ENCODE peak calls at places on chromosomes 11 and 22, in seven cellular contexts. E is heart right ventricle; S is thoracic aorta; K is coronary artery; J is heart left ventricle; V is effector memory CD4-positive, alpha-beta T cell; G is CD8-positive, alpha-beta T cell. T is an unnamed sample.

GRCh38 chr22:46348099-46348695 is 12.7 kb downstream of the TRMU start:
- DNase-seq in E (no peak), S (no peak), K (no peak), J (no peak), V (no peak), G (no peak), T (no peak)

GRCh38 chr22:45008853-45009751 is 703 bp downstream of the PHF21B start:
- DNase-seq in E (no peak), S (no peak), K (no peak), J (no peak), V (no peak), G (no peak), T (no peak)

GRCh38 chr11:69270929-69271328 is 23.0 kb upstream of the MYEOV start:
- DNase-seq in E (no peak), S (no peak), K (no peak), J (no peak), V (no peak), G (no peak), T (no peak)

GRCh38 chr11:64165482-64165841 is 451 bp downstream of the MACROD1 start:
- DNase-seq in E (peak), S (no peak), K (no peak), J (peak), V (no peak), G (no peak), T (no peak)

GRCh38 chr11:29161216-29161615 is 855.6 kb downstream of the KCNA4 start:
- DNase-seq in E (no peak), S (no peak), K (no peak), J (no peak), V (no peak), G (no peak), T (no peak)

GRCh38 chr11:83124631-83125424 is 32.1 kb upstream of the PCF11 start:
- DNase-seq in E (no peak), S (no peak), K (no peak), J (no peak), V (no peak), G (no peak), T (no peak)

GRCh38 chr11:13759050-13759449 is 90.6 kb downstream of the FAR1 start:
- DNase-seq in E (no peak), S (no peak), K (no peak), J (no peak), V (no peak), G (no peak), T (no peak)

GRCh38 chr11:70696076-70696475 is 297.7 kb downstream of the CTTN start:
- DNase-seq in E (no peak), S (no peak), K (no peak), J (no peak), V (no peak), G (no peak), T (no peak)

GRCh38 chr11:124740277-124740882 is 638 bp downstream of the NRGN start:
- DNase-seq in E (peak), S (no peak), K (no peak), J (peak), V (peak), G (peak), T (no peak)

GRCh38 chr11:116169776-116170175 is 603.0 kb downstream of the BUD13 start:
- DNase-seq in E (no peak), S (no peak), K (no peak), J (no peak), V (no peak), G (no peak), T (no peak)

GRCh38 chr11:131875611-131876010 is 505.2 kb downstream of the NTM start:
- DNase-seq in E (no peak), S (no peak), K (no peak), J (no peak), V (no peak), G (no peak), T (no peak)

GRCh38 chr11:103091441-103091809 is 535 bp downstream of the DCUN1D5 start:
- DNase-seq in E (peak), S (no peak), K (no peak), J (peak), V (no peak), G (peak), T (no peak)

GRCh38 chr11:24773326-24773725 is 276.5 kb downstream of the LUZP2 start:
- DNase-seq in E (no peak), S (no peak), K (no peak), J (no peak), V (no peak), G (no peak), T (no peak)

GRCh38 chr22:19880786-19881569 is 26.3 kb upstream of the GNB1L start:
- DNase-seq in E (no peak), S (no peak), K (peak), J (peak), V (no peak), G (no peak), T (no peak)

GRCh38 chr11:84719935-84720577 is 907.1 kb downstream of the DLG2 start:
- DNase-seq in E (peak), S (no peak), K (no peak), J (peak), V (no peak), G (no peak), T (no peak)

GRCh38 chr22:50626856-50627451 is 998 bp downstream of the ARSA start:
- DNase-seq in E (no peak), S (no peak), K (no peak), J (no peak), V (no peak), G (no peak), T (no peak)

GRCh38 chr22:38772624-38772873 is 16.8 kb upstream of the SUN2 start:
- DNase-seq in E (no peak), S (no peak), K (no peak), J (no peak), V (no peak), G (no peak), T (no peak)

GRCh38 chr22:38775656-38776055 is 18.3 kb downstream of the DNAL4 start:
- DNase-seq in E (no peak), S (no peak), K (no peak), J (no peak), V (no peak), G (no peak), T (no peak)

GRCh38 chr22:38776086-38776485 is 17.9 kb downstream of the DNAL4 start:
- DNase-seq in E (no peak), S (no peak), K (no peak), J (no peak), V (no peak), G (no peak), T (no peak)

GRCh38 chr22:38774496-38775166 is 18.8 kb upstream of the SUN2 start:
- DNase-seq in E (no peak), S (no peak), K (no peak), J (no peak), V (no peak), G (no peak), T (no peak)

GRCh38 chr22:38773363-38773946 is 17.7 kb upstream of the SUN2 start:
- DNase-seq in E (no peak), S (no peak), K (no peak), J (no peak), V (no peak), G (no peak), T (no peak)
- H3K27ac ChIP-seq in E (no peak), S (no peak), K (no peak), J (no peak), V (no peak), G (no peak), T (no peak)

DNA sequence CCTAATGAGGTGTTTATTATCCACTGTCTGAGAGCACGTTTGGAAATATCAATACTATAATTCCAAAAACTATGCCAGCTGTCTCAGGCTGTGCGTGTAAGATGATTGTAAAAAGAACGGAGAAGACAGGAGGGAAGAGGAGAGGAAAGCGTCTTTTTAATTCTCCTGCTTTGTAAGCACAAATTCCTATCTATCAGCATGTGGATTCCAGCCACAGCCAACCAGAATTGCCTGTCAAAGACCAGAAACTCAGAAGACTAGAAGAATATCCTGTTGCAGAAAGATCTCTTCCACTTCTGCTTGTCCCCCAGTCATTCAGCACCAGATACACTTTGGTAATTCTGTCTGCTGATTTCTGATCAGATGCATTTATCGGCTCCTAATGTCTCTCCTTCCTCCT is 25.8 kb downstream of the APOL5 start:
- DNase-seq in E (no peak), S (no peak), K (no peak), J (no peak), V (no peak), G (no peak), T (no peak)
- H3K27ac ChIP-seq in E (peak), S (no peak), K (no peak), J (no peak), V (no peak), G (no peak), T (no peak)

GRCh38 chr11:3835752-3836151 is 5.0 kb downstream of the RHOG start:
- DNase-seq in E (no peak), S (no peak), K (no peak), J (no peak), V (no peak), G (no peak), T (no peak)
- H3K27ac ChIP-seq in E (peak), S (no peak), K (peak), J (peak), V (peak), G (no peak), T (peak)

GRCh38 chr11:18106688-18107087 is 806 bp upstream of the SAAL1 start:
- DNase-seq in E (no peak), S (no peak), K (no peak), J (no peak), V (no peak), G (no peak), T (no peak)

GRCh38 chr11:18108254-18108653 is 2.4 kb upstream of the SAAL1 start:
- DNase-seq in E (no peak), S (no peak), K (no peak), J (no peak), V (no peak), G (no peak), T (no peak)

GRCh38 chr11:18100926-18101656 is 4.8 kb downstream of the SAAL1 start:
- DNase-seq in E (no peak), S (no peak), K (no peak), J (no peak), V (no peak), G (no peak), T (no peak)

GRCh38 chr11:18105802-18106574 is at the start of gene SAAL1:
- DNase-seq in E (peak), S (peak), K (peak), J (peak), V (peak), G (peak), T (peak)

DNA sequence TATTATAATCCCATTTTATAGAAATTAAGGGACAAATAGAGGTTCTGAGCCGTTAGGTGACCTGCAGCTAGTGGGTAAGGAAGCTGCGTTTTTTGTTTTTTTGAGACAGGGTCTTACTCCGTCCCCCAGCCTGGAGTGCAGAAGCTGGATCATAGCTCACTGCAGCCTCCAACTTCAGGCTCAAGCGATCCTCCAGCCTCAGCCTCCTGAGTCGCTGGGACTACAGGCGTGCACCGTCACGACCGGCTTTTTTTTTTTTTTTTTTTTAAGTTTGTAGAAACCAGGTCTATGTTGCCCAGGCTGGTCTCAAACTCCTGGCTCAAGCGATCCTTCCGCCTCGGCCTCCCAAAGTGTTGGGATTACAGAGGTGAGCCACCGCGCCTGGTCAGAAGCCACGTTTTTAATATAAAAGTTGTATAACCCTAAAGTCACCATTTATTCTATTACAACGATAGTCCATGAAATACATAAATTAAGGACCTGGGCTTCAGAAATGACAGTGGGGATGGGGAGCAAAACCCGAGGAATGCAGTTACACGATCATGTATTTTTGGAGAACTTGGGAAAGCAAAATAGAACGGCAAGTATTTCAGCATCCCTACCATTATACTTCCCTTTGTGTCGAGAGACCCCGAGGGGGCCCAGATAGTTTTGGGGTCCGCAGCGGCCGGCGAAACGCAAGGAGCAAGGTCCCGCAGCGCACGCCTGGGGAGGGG is 638 bp downstream of the SAAL1 start:
- DNase-seq in E (no peak), S (no peak), K (no peak), J (no peak), V (no peak), G (no peak), T (no peak)
- H3K27ac ChIP-seq in E (peak), S (peak), K (peak), J (peak), V (peak), G (peak), T (peak)

GRCh38 chr22:22031183-22031560 is 48.6 kb upstream of the TOP3B start:
- DNase-seq in E (no peak), S (no peak), K (no peak), J (no peak), V (no peak), G (no peak), T (no peak)

GRCh38 chr22:22032099-22032905 is 49.7 kb upstream of the TOP3B start:
- DNase-seq in E (no peak), S (no peak), K (no peak), J (no peak), V (no peak), G (no peak), T (no peak)

GRCh38 chr22:22032906-22033802 is 50.6 kb upstream of the TOP3B start:
- DNase-seq in E (no peak), S (no peak), K (no peak), J (no peak), V (no peak), G (no peak), T (no peak)

GRCh38 chr22:22031571-22031970 is 49.0 kb upstream of the TOP3B start:
- DNase-seq in E (no peak), S (no peak), K (no peak), J (no peak), V (no peak), G (no peak), T (no peak)

DNA sequence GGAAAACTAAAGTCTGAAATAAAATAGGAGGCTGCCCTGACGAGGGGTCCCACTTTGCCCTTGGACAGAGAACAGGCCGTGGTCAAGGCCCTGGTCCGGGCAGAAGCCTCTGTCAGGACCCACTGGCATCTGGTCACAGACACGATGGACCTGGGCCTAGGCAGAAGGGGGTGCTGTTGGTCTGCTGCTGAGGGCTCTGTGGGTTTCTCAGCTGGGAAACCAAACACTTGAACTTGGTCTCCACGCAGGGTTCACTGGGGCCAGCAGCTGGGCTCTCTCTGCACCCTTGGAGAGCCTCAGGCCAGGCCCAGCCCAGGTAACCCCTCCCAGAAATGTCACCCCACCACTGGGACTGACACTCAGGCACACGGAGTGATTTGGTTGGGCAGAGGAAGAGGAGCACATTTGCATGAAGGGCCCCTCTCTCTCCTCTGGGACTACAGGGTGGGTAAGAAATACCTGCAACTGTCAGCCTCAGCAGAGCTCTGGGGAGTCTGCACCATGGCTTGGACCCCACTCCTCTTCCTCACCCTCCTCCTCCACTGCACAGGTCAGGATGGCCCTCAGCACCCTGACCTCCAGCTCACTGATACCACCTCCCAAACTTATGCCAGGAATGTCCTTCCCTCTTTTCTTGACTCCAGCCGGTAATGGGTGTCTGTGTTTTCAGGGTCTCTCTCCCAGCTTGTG is 48.1 kb upstream of the TOP3B start:
- DNase-seq in E (no peak), S (no peak), K (no peak), J (no peak), V (no peak), G (no peak), T (no peak)
- H3K27ac ChIP-seq in E (no peak), S (peak), K (peak), J (no peak), V (no peak), G (no peak), T (no peak)

DNA sequence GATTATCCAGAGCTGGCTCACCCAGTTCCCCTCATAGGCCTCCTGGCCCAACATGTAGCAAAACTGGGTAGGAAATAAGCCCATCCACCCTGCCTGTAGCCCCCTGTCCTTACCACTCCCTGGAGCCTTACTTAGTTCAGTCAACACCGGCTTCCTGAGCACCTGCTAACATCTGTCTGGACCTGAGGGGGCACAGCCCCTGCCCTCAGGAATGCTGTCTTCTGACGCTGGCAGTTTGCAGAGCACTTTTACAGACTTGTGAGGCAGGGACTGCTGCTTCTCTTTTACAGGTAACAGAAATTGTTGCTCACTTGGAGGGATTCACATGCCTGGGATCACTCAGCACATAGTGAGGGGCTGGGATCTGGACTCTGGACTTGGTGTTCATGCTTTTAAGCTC is 152.0 kb upstream of the TBCEL start:
- DNase-seq in E (no peak), S (no peak), K (no peak), J (no peak), V (no peak), G (no peak), T (no peak)
- H3K27ac ChIP-seq in E (no peak), S (no peak), K (no peak), J (no peak), V (no peak), G (no peak), T (no peak)

GRCh38 chr11:112225753-112226061 is 521 bp upstream of the PTS start:
- DNase-seq in E (no peak), S (peak), K (no peak), J (no peak), V (no peak), G (no peak), T (no peak)

GRCh38 chr11:112227471-112227870 is 1.2 kb downstream of the PTS start:
- DNase-seq in E (no peak), S (no peak), K (no peak), J (no peak), V (no peak), G (no peak), T (no peak)

GRCh38 chr11:112228706-112229105 is 2.5 kb downstream of the PTS start:
- DNase-seq in E (no peak), S (no peak), K (no peak), J (no peak), V (no peak), G (no peak), T (no peak)

GRCh38 chr11:112226062-112226921 is at the start of gene PTS:
- DNase-seq in E (peak), S (peak), K (peak), J (peak), V (peak), G (peak), T (peak)

GRCh38 chr11:112227002-112227401 is 774 bp downstream of the PTS start:
- DNase-seq in E (no peak), S (no peak), K (no peak), J (no peak), V (no peak), G (no peak), T (no peak)
- H3K27ac ChIP-seq in E (peak), S (peak), K (peak), J (peak), V (peak), G (peak), T (peak)

GRCh38 chr11:47241740-47242400 is 6.7 kb downstream of the ACP2 start:
- DNase-seq in E (no peak), S (no peak), K (no peak), J (no peak), V (no peak), G (no peak), T (no peak)

GRCh38 chr11:47239889-47240288 is 8.7 kb downstream of the ACP2 start:
- DNase-seq in E (no peak), S (no peak), K (no peak), J (no peak), V (no peak), G (no peak), T (no peak)

GRCh38 chr11:47243454-47243853 is 5.2 kb downstream of the ACP2 start:
- DNase-seq in E (no peak), S (no peak), K (no peak), J (no peak), V (no peak), G (no peak), T (no peak)

GRCh38 chr11:47244664-47245350 is 3.8 kb downstream of the ACP2 start:
- DNase-seq in E (no peak), S (no peak), K (no peak), J (no peak), V (no peak), G (no peak), T (no peak)

DNA sequence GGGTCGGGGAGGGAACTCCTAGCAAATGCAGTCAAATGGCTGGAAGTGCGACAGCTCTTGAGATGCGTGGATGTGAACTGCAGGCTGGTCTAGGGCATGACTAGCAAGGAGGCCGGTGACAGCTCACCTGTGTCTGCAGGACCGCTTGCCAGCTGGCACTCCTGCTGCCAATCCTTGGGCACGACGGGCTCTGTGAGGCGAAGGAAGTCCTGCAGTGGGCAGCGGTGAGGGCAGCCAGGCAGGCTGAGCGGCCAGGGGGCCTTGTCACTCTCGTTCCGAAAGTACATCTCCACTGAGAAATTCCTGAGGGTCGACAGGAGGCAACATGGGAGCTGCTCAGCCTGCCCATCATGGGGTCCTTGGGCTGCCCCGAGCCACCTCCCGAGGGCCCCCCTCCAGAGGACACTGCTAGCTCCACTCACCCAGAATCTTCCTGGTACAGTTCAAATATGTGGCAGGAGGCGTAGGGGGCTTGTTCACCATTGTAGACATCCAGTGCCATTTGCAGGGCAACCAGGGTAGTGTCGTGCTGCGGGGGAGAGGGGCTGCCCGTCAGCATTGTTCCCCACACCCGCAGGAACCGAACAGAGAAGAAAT is 5.9 kb downstream of the ACP2 start:
- DNase-seq in E (no peak), S (no peak), K (no peak), J (no peak), V (no peak), G (no peak), T (no peak)
- H3K27ac ChIP-seq in E (no peak), S (no peak), K (no peak), J (no peak), V (no peak), G (no peak), T (no peak)

GRCh38 chr11:61698173-61698965 is 18.2 kb downstream of the DAGLA start:
- DNase-seq in E (no peak), S (no peak), K (no peak), J (no peak), V (no peak), G (no peak), T (peak)
- H3K27ac ChIP-seq in E (no peak), S (no peak), K (peak), J (peak), V (no peak), G (no peak), T (no peak)

GRCh38 chr11:289145-289705 is 299 bp downstream of the PGGHG start:
- DNase-seq in E (no peak), S (no peak), K (no peak), J (no peak), V (no peak), G (peak), T (no peak)
- H3K27ac ChIP-seq in E (peak), S (no peak), K (peak), J (peak), V (peak), G (peak), T (no peak)

T was measured in substantia nigra.